ENCODE peak calls at places on chromosome 13, in eight cellular contexts. Q, Z, J, X, S, R, Y and F are unnamed samples.

GRCh38 chr13:112877496-112877895 is 91.5 kb upstream of the MCF2L start:
- DNase-seq in Q (no peak), Z (no peak), J (no peak), X (no peak), S (no peak), R (no peak), Y (no peak), F (no peak)

GRCh38 chr13:52725302-52725701 is 14.3 kb downstream of the CNMD start:
- DNase-seq in Q (no peak), Z (no peak), J (no peak), X (no peak), S (no peak), R (no peak), Y (no peak), F (no peak)

GRCh38 chr13:111387026-111387871 is 66.8 kb downstream of the TEX29 start:
- DNase-seq in Q (no peak), Z (no peak), J (no peak), X (no peak), S (no peak), R (no peak), Y (no peak), F (no peak)

GRCh38 chr13:62627226-62627625 is 1211.6 kb upstream of the PCDH20 start:
- DNase-seq in Q (no peak), Z (no peak), J (no peak), X (no peak), S (no peak), R (no peak), Y (no peak), F (no peak)

GRCh38 chr13:113043931-113044330 is 61.7 kb upstream of the F7 start:
- DNase-seq in Q (no peak), Z (no peak), J (no peak), X (no peak), S (no peak), R (no peak), Y (no peak), F (no peak)

GRCh38 chr13:65378943-65379519 is 1851.1 kb downstream of the PCDH9 start:
- DNase-seq in Q (no peak), Z (no peak), J (no peak), X (peak; percentile 4), S (no peak), R (no peak), Y (no peak), F (no peak)

GRCh38 chr13:105920375-105920774 is 615.1 kb downstream of the EFNB2 start:
- DNase-seq in Q (no peak), Z (no peak), J (no peak), X (peak; percentile 90), S (no peak), R (no peak), Y (no peak), F (no peak)

GRCh38 chr13:114104626-114105350 is 27.6 kb downstream of the RASA3 start:
- DNase-seq in Q (no peak), Z (no peak), J (no peak), X (no peak), S (no peak), R (no peak), Y (no peak), F (no peak)

GRCh38 chr13:90902255-90902654 is 445.2 kb upstream of the MIR17HG start:
- DNase-seq in Q (no peak), Z (no peak), J (no peak), X (no peak), S (no peak), R (no peak), Y (no peak), F (no peak)

GRCh38 chr13:62356977-62357376 is 941.3 kb upstream of the PCDH20 start:
- DNase-seq in Q (no peak), Z (no peak), J (no peak), X (no peak), S (no peak), R (no peak), Y (no peak), F (no peak)

GRCh38 chr13:40665754-40666057 is 735 bp downstream of the FOXO1 start:
- DNase-seq in Q (no peak), Z (no peak), J (peak; percentile 22), X (peak; percentile 21), S (peak; percentile 13), R (no peak), Y (no peak), F (no peak)

GRCh38 chr13:110070046-110070445 is 236.9 kb downstream of the COL4A1 start:
- DNase-seq in Q (no peak), Z (no peak), J (no peak), X (no peak), S (no peak), R (no peak), Y (no peak), F (no peak)

GRCh38 chr13:40402931-40403412 is 263.5 kb downstream of the FOXO1 start:
- DNase-seq in Q (no peak), Z (peak; percentile 64), J (no peak), X (peak; percentile 59), S (no peak), R (no peak), Y (no peak), F (no peak)

GRCh38 chr13:98301721-98302120 is 124.7 kb upstream of the RNF113B start:
- DNase-seq in Q (no peak), Z (no peak), J (no peak), X (peak; percentile 46), S (no peak), R (no peak), Y (no peak), F (no peak)

GRCh38 chr13:21522847-21523246 is 63.7 kb upstream of the ZDHHC20 start:
- DNase-seq in Q (no peak), Z (no peak), J (no peak), X (no peak), S (no peak), R (no peak), Y (no peak), F (no peak)

GRCh38 chr13:26440111-26440510 is 117.4 kb upstream of the WASF3 start:
- DNase-seq in Q (no peak), Z (peak; percentile 45), J (no peak), X (no peak), S (no peak), R (no peak), Y (no peak), F (no peak)

GRCh38 chr13:84606616-84607015 is 724.3 kb upstream of the SLITRK1 start:
- DNase-seq in Q (no peak), Z (peak; percentile 1), J (no peak), X (no peak), S (no peak), R (no peak), Y (no peak), F (no peak)

GRCh38 chr13:112354330-112355273 is 21.6 kb upstream of the SPACA7 start:
- DNase-seq in Q (no peak), Z (no peak), J (no peak), X (no peak), S (no peak), R (no peak), Y (no peak), F (no peak)

GRCh38 chr13:73421310-73421912 is 362.6 kb downstream of the KLF5 start:
- DNase-seq in Q (no peak), Z (no peak), J (no peak), X (no peak), S (peak; percentile 87), R (no peak), Y (no peak), F (no peak)

GRCh38 chr13:106619688-106620555 is 52.0 kb upstream of the ARGLU1 start:
- DNase-seq in Q (no peak), Z (peak; percentile 87), J (no peak), X (peak; percentile 58), S (peak; percentile 61), R (peak; percentile 5), Y (peak; percentile 9), F (peak; percentile 52)

GRCh38 chr13:51746802-51747201 is 57.2 kb downstream of the DHRS12 start:
- DNase-seq in Q (no peak), Z (no peak), J (no peak), X (no peak), S (no peak), R (no peak), Y (no peak), F (no peak)

GRCh38 chr13:106455777-106456176 is 79.7 kb downstream of the EFNB2 start:
- DNase-seq in Q (no peak), Z (no peak), J (no peak), X (no peak), S (no peak), R (no peak), Y (no peak), F (no peak)

GRCh38 chr13:75440100-75440499 is 41.9 kb downstream of the TBC1D4 start:
- DNase-seq in Q (no peak), Z (no peak), J (no peak), X (no peak), S (no peak), R (no peak), Y (no peak), F (no peak)

GRCh38 chr13:109764474-109765292 is 21.7 kb downstream of the IRS2 start:
- DNase-seq in Q (no peak), Z (no peak), J (no peak), X (peak; percentile 69), S (no peak), R (peak; percentile 55), Y (no peak), F (no peak)

GRCh38 chr13:41059466-41059865 is 1.8 kb upstream of the WBP4 start:
- DNase-seq in Q (no peak), Z (peak; percentile 7), J (no peak), X (no peak), S (no peak), R (no peak), Y (no peak), F (no peak)

GRCh38 chr13:64453831-64454230 is 2776.3 kb downstream of the PCDH9 start:
- DNase-seq in Q (no peak), Z (peak; percentile 12), J (no peak), X (no peak), S (no peak), R (no peak), Y (no peak), F (peak; percentile 29)

GRCh38 chr13:47087841-47088240 is 191.0 kb upstream of the HTR2A start:
- DNase-seq in Q (no peak), Z (peak; percentile 42), J (no peak), X (peak; percentile 63), S (no peak), R (no peak), Y (no peak), F (no peak)

GRCh38 chr13:55160911-55161310 is 1979.8 kb upstream of the PRR20A start:
- DNase-seq in Q (no peak), Z (no peak), J (no peak), X (no peak), S (peak; percentile 70), R (no peak), Y (no peak), F (no peak)

GRCh38 chr13:113669871-113670341 is 2.9 kb downstream of the GRK1 start:
- DNase-seq in Q (no peak), Z (no peak), J (no peak), X (no peak), S (no peak), R (no peak), Y (no peak), F (no peak)

GRCh38 chr13:73061478-73062275 is 2.9 kb downstream of the KLF5 start:
- DNase-seq in Q (no peak), Z (peak; percentile 8), J (no peak), X (no peak), S (no peak), R (no peak), Y (no peak), F (no peak)

GRCh38 chr13:27406178-27406939 is 18.1 kb upstream of the GTF3A start:
- DNase-seq in Q (no peak), Z (peak; percentile 66), J (no peak), X (peak; percentile 32), S (peak; percentile 23), R (no peak), Y (no peak), F (no peak)

GRCh38 chr13:61410669-61411297 is 4.9 kb downstream of the PCDH20 start:
- DNase-seq in Q (no peak), Z (peak; percentile 29), J (no peak), X (no peak), S (peak; percentile 1), R (no peak), Y (no peak), F (peak; percentile 20)

GRCh38 chr13:28624707-28625432 is 34.1 kb upstream of the POMP start:
- DNase-seq in Q (no peak), Z (no peak), J (no peak), X (no peak), S (no peak), R (no peak), Y (no peak), F (no peak)

GRCh38 chr13:102805680-102806079 is 6.8 kb downstream of the BIVM start:
- DNase-seq in Q (no peak), Z (no peak), J (no peak), X (no peak), S (no peak), R (no peak), Y (no peak), F (no peak)